ENCODE peak calls at places on chromosomes 12 and 14, in six cellular contexts. K, A, F, G, E and D are unnamed samples.

GRCh38 chr12:117447665-117448366 is 86.4 kb upstream of the NOS1 start:
- DNase-seq in K (no peak), A (no peak), F (no peak), G (no peak), E (no peak), D (no peak)

GRCh38 chr12:49674318-49674985 is 32.8 kb downstream of the FMNL3 start:
- DNase-seq in K (peak; percentile 32), A (peak; percentile 34), F (no peak), G (no peak), E (peak; percentile 41), D (no peak)

GRCh38 chr12:70049596-70050360 is 193.5 kb upstream of the CNOT2 start:
- DNase-seq in K (no peak), A (no peak), F (no peak), G (no peak), E (no peak), D (no peak)

GRCh38 chr12:49983892-49984291 is 11.1 kb downstream of the AQP6 start:
- DNase-seq in K (peak; percentile 89), A (peak; percentile 91), F (no peak), G (no peak), E (peak; percentile 89), D (peak; percentile 73)

GRCh38 chr12:79555006-79555925 is 135.5 kb downstream of the PAWR start:
- DNase-seq in K (peak; percentile 85), A (peak; percentile 88), F (no peak), G (no peak), E (peak; percentile 86), D (no peak)

GRCh38 chr14:55136241-55136640 is 7.2 kb downstream of the LGALS3 start:
- DNase-seq in K (peak; percentile 50), A (peak; percentile 65), F (no peak), G (no peak), E (peak; percentile 59), D (peak; percentile 27)

GRCh38 chr12:67441736-67442346 is 172.7 kb downstream of the CAND1 start:
- DNase-seq in K (peak; percentile 83), A (peak; percentile 90), F (peak; percentile 93), G (no peak), E (peak; percentile 88), D (peak; percentile 40)

GRCh38 chr12:52391618-52392002 is 6.2 kb upstream of the KRT84 start:
- DNase-seq in K (peak; percentile 33), A (no peak), F (peak; percentile 77), G (no peak), E (peak; percentile 13), D (peak; percentile 59)

GRCh38 chr12:116414891-116415290 is 137.4 kb upstream of the MED13L start:
- DNase-seq in K (no peak), A (no peak), F (no peak), G (no peak), E (no peak), D (no peak)

GRCh38 chr14:26478967-26479366 is 118.9 kb downstream of the NOVA1 start:
- DNase-seq in K (no peak), A (no peak), F (no peak), G (no peak), E (no peak), D (no peak)

GRCh38 chr14:22852940-22853767 is 16.8 kb downstream of the MMP14 start:
- DNase-seq in K (peak; percentile 90), A (peak; percentile 91), F (peak; percentile 89), G (peak; percentile 58), E (peak; percentile 90), D (no peak)

GRCh38 chr12:88816201-88816600 is 235.9 kb upstream of the KITLG start:
- DNase-seq in K (no peak), A (no peak), F (no peak), G (no peak), E (no peak), D (no peak)

GRCh38 chr12:107760207-107760816 is 625 bp downstream of the PRDM4 start:
- DNase-seq in K (no peak), A (peak; percentile 14), F (peak; percentile 38), G (no peak), E (peak; percentile 5), D (no peak)

GRCh38 chr12:29962276-29963035 is 178.7 kb upstream of the TMTC1 start:
- DNase-seq in K (no peak), A (no peak), F (no peak), G (no peak), E (no peak), D (no peak)

GRCh38 chr12:52327086-52327829 is 6.1 kb upstream of the KRT83 start:
- DNase-seq in K (peak; percentile 93), A (peak; percentile 92), F (peak; percentile 89), G (peak; percentile 66), E (peak; percentile 93), D (peak; percentile 85)

GRCh38 chr12:98754095-98754494 is 109.0 kb downstream of the APAF1 start:
- DNase-seq in K (peak; percentile 7), A (peak; percentile 67), F (no peak), G (no peak), E (peak; percentile 24), D (no peak)

GRCh38 chr14:52391866-52392600 is 77.9 kb downstream of the PTGER2 start:
- DNase-seq in K (peak; percentile 58), A (peak; percentile 39), F (no peak), G (no peak), E (peak; percentile 88), D (peak; percentile 54)

GRCh38 chr14:53493895-53494294 is 340.8 kb upstream of the DDHD1 start:
- DNase-seq in K (no peak), A (no peak), F (no peak), G (no peak), E (no peak), D (no peak)

GRCh38 chr14:90558983-90559590 is 162.3 kb downstream of the CALM1 start:
- DNase-seq in K (no peak), A (no peak), F (no peak), G (no peak), E (no peak), D (no peak)

GRCh38 chr12:92297932-92298681 is 152.5 kb upstream of the BTG1 start:
- DNase-seq in K (peak; percentile 47), A (peak; percentile 47), F (peak; percentile 20), G (no peak), E (peak; percentile 85), D (no peak)

GRCh38 chr12:73984552-73984951 is 553.1 kb upstream of the ATXN7L3B start:
- DNase-seq in K (no peak), A (no peak), F (no peak), G (no peak), E (no peak), D (no peak)

GRCh38 chr14:54001189-54001878 is 44.7 kb upstream of the BMP4 start:
- DNase-seq in K (no peak), A (no peak), F (no peak), G (no peak), E (no peak), D (peak; percentile 34)

GRCh38 chr14:28651148-28651547 is 115.4 kb upstream of the FOXG1 start:
- DNase-seq in K (peak; percentile 45), A (peak; percentile 78), F (no peak), G (no peak), E (peak; percentile 28), D (peak; percentile 14)

GRCh38 chr12:131458048-131458374 is 252.9 kb upstream of the SFSWAP start:
- DNase-seq in K (no peak), A (no peak), F (no peak), G (no peak), E (no peak), D (no peak)

GRCh38 chr14:105087963-105088811 is 23.0 kb upstream of the GPR132 start:
- DNase-seq in K (peak; percentile 61), A (peak; percentile 72), F (peak; percentile 45), G (no peak), E (peak; percentile 69), D (no peak)
- H3K4me3 ChIP-seq in K (no peak overlapping the region), A (peak overlapping the region; percentile 59), F (no peak overlapping the region), G (peak overlapping the region; percentile 53), E (peak overlapping the region; percentile 74), D (peak overlapping the region; percentile 23)

GRCh38 chr14:23895480-23895879 is 58.1 kb upstream of the DHRS4 start:
- DNase-seq in K (peak; percentile 11), A (peak; percentile 4), F (no peak), G (no peak), E (peak; percentile 52), D (no peak)
- TF ChIP-seq CTCF in K (peak; percentile 8), A (no peak), F (peak; percentile 10), G (no peak), E (peak; percentile 42), D (no peak)

GRCh38 chr12:108950991-108951739 is 69.7 kb downstream of the SVOP start:
- DNase-seq in K (peak; percentile 71), A (peak; percentile 77), F (peak; percentile 79), G (no peak), E (peak; percentile 68), D (peak; percentile 61)
- H3K4me3 ChIP-seq in K (no peak overlapping the region), A (no peak overlapping the region), F (no peak overlapping the region), G (no peak overlapping the region), E (peak overlapping the region; percentile 23), D (peak overlapping the region; percentile 22)

GRCh38 chr14:65832431-65833253 is 420.1 kb downstream of the FUT8 start:
- DNase-seq in K (peak; percentile 16), A (peak; percentile 41), F (no peak), G (no peak), E (peak; percentile 9), D (no peak)

GRCh38 chr14:65835501-65835900 is 423.0 kb downstream of the FUT8 start:
- DNase-seq in K (no peak), A (no peak), F (no peak), G (no peak), E (no peak), D (no peak)

GRCh38 chr14:65833256-65833880 is 420.8 kb downstream of the FUT8 start:
- DNase-seq in K (no peak), A (no peak), F (peak; percentile 63), G (no peak), E (no peak), D (no peak)

GRCh38 chr14:65834051-65834450 is 421.5 kb downstream of the FUT8 start:
- DNase-seq in K (no peak), A (no peak), F (no peak), G (no peak), E (no peak), D (no peak)

DNA sequence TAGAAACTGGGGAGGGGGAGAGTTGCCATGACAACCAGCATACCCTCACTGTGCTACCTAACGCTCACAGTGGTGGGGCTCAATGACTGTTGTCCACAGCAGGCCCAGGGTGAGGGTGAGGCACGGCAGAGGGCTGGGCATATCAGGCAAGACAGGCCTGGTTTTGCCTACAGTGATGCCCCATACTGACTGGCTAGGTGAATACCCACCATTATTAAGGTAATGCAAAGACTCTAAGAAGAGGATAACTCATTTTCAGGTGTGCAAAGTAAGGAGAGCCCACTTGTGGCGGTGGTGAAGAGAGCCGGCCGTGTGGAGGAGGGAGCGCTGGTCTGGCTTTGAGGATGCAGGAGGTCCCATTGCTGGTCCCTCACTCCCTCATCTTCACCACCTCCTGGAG is 422.3 kb downstream of the FUT8 start:
- DNase-seq in K (no peak), A (no peak), F (no peak), G (no peak), E (no peak), D (no peak)
- TF ChIP-seq CTCF in K (no peak), A (no peak), F (no peak), G (no peak), E (no peak), D (no peak)

GRCh38 chr12:47222592-47222959 is 142.8 kb upstream of the AMIGO2 start:
- DNase-seq in K (no peak), A (no peak), F (no peak), G (no peak), E (no peak), D (no peak)
- H3K4me3 ChIP-seq in K (no peak overlapping the region), A (no peak overlapping the region), F (no peak overlapping the region), G (no peak overlapping the region), E (no peak overlapping the region), D (no peak overlapping the region)

GRCh38 chr12:55720894-55721444 is 776 bp downstream of the RDH5 start:
- DNase-seq in K (peak; percentile 90), A (peak; percentile 77), F (peak; percentile 96), G (peak; percentile 83), E (peak; percentile 92), D (no peak)
- TF ChIP-seq CTCF in K (peak; percentile 62), A (peak; percentile 59), F (peak; percentile 58), G (peak; percentile 79), E (peak; percentile 71), D (peak; percentile 78)

GRCh38 chr12:124655317-124656213 is 88.2 kb upstream of the NCOR2 start:
- DNase-seq in K (peak; percentile 99), A (peak; percentile 99), F (peak; percentile 79), G (no peak), E (peak; percentile 96), D (no peak)
- H3K4me3 ChIP-seq in K (no peak overlapping the region), A (peak overlapping the region; percentile 9), F (no peak overlapping the region), G (peak overlapping the region; percentile 31), E (peak overlapping the region; percentile 37), D (no peak overlapping the region)